ENCODE peak calls at places on chromosome 16, in five cellular contexts. D is heart right ventricle, U is fibroblast of lung, E is NT2/D1, C is aorta. M is an unnamed sample. For H3K4me1 and H3K27me3, the result is how much of the 10 kb centered on the place peaks cover.

GRCh38 chr16:73382921-73383594 is 335.1 kb upstream of the ZFHX3 start:
- DNase-seq in D (no peak), U (no peak), E (no peak), C (no peak), M (no peak)

GRCh38 chr16:72664480-72665408 is 383.2 kb downstream of the ZFHX3 start:
- DNase-seq in D (peak), U (peak), E (peak), C (peak), M (peak)

GRCh38 chr16:4273858-4274291 is 1.1 kb upstream of the TFAP4 start:
- DNase-seq in D (peak), U (peak), E (peak), C (peak), M (no peak)

GRCh38 chr16:66728117-66728787 is 23.2 kb downstream of the DYNC1LI2 start:
- DNase-seq in D (peak), U (peak), E (no peak), C (no peak), M (no peak)

GRCh38 chr16:50208460-50208931 is 55.4 kb downstream of the TENT4B start:
- DNase-seq in D (no peak), U (no peak), E (no peak), C (no peak), M (no peak)

GRCh38 chr16:67268136-67268579 is 11.2 kb upstream of the PLEKHG4 start:
- DNase-seq in D (peak), U (peak), E (no peak), C (peak), M (no peak)

GRCh38 chr16:53784312-53784711 is 80.4 kb downstream of the FTO start:
- DNase-seq in D (no peak), U (no peak), E (no peak), C (no peak), M (no peak)

GRCh38 chr16:89442990-89443726 is 47.2 kb downstream of the ANKRD11 start:
- DNase-seq in D (peak), U (peak), E (no peak), C (peak), M (no peak)

GRCh38 chr16:69367980-69368379 is 16.4 kb upstream of the TMED6 start:
- DNase-seq in D (no peak), U (no peak), E (no peak), C (no peak), M (no peak)

GRCh38 chr16:68206224-68206623 is 29.7 kb downstream of the ESRP2 start:
- DNase-seq in D (no peak), U (no peak), E (no peak), C (no peak), M (no peak)

GRCh38 chr16:86076606-86077005 is 177.6 kb downstream of the IRF8 start:
- DNase-seq in D (no peak), U (no peak), E (no peak), C (no peak), M (no peak)

GRCh38 chr16:86073763-86074493 is 175.0 kb downstream of the IRF8 start:
- DNase-seq in D (no peak), U (no peak), E (no peak), C (no peak), M (no peak)

GRCh38 chr16:86075839-86076440 is 177.0 kb downstream of the IRF8 start:
- DNase-seq in D (no peak), U (no peak), E (no peak), C (no peak), M (no peak)

GRCh38 chr16:86074651-86075487 is 175.9 kb downstream of the IRF8 start:
- DNase-seq in D (no peak), U (peak), E (peak), C (no peak), M (no peak)

DNA sequence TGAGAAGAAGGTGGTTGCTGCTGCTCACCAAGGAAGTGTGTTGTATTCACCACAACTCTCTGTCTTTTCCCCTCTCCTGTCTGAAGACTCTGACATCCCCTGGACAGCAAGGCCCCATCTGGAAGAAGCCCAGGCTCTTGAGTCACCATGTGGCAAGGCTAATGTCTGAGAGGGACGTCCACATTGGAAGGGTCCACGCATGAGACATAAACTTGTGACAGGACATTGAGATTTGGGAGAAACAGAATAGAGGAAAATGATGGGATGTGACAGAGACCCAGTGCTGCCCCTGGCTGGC is 176.5 kb downstream of the IRF8 start:
- DNase-seq in D (no peak), U (no peak), E (no peak), C (no peak), M (no peak)
- H3K4me1 ChIP-seq in D (under half), U (under half), E (under half), C (under half), M (under half)

GRCh38 chr16:51637744-51638100 is 486.7 kb upstream of the SALL1 start:
- DNase-seq in D (no peak), U (no peak), E (no peak), C (no peak), M (no peak)
- H3K27me3 ChIP-seq in D (under half), U (under half), E (under half), C (under half), M (under half)

GRCh38 chr16:29818082-29818481 is 2.1 kb downstream of the PAGR1 start:
- DNase-seq in D (no peak), U (no peak), E (no peak), C (no peak), M (no peak)
- H3K4me1 ChIP-seq in D (under half), U (under half), E (under half), C (under half), M (under half)

GRCh38 chr16:85986931-85987749 is 88.2 kb downstream of the IRF8 start:
- DNase-seq in D (no peak), U (no peak), E (peak), C (no peak), M (peak)
- H3K27me3 ChIP-seq in D (under half), U (under half), E (under half), C (under half), M (under half)

DNA sequence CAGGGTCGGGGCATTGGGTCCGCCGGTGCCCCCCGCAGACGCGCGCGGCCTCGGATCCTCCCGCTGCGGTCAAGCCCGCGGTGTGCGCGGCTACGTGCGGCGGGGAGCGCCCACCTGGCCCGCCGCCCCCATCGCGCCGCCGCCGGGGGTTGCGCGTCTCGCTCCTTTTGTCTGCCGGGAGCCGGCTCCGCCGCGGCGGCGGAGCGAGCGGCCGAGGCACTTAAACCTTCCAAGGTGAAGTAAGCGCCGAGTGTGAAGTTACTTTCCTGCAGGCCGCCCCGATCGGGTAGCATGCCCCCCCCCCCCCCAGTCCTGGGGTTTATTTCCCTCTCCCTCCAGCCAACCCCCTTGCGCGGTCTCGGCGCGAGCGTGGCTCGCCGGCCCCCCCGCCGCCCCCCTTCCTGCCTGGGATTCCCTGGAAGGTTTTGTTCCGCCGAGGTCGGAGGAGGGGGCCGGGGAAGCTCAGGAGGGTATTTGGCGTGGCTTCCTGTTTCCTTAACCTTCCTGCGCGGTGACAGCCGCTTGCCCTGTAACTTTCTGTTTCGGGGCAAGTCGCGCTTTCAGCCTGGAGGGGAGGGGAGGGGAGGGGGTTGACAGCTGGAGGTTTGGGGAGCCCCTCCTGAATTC is 56.6 kb upstream of the GSE1 start:
- DNase-seq in D (peak), U (no peak), E (no peak), C (peak), M (no peak)
- H3K4me1 ChIP-seq in D (under half), U (under half), E (under half), C (under half), M (under half)

GRCh38 chr16:15853021-15853420 is 3.8 kb downstream of the MYH11 start:
- DNase-seq in D (no peak), U (no peak), E (no peak), C (no peak), M (no peak)
- H3K27me3 ChIP-seq in D (under half), U (under half), E (under half), C (under half), M (under half)

GRCh38 chr16:82748026-82748425 is 121.3 kb downstream of the CDH13 start:
- DNase-seq in D (peak), U (peak), E (no peak), C (peak), M (no peak)

GRCh38 chr16:82750078-82750477 is 123.3 kb downstream of the CDH13 start:
- DNase-seq in D (no peak), U (no peak), E (no peak), C (no peak), M (no peak)

GRCh38 chr16:82741073-82741615 is 114.4 kb downstream of the CDH13 start:
- DNase-seq in D (no peak), U (no peak), E (no peak), C (no peak), M (no peak)

DNA sequence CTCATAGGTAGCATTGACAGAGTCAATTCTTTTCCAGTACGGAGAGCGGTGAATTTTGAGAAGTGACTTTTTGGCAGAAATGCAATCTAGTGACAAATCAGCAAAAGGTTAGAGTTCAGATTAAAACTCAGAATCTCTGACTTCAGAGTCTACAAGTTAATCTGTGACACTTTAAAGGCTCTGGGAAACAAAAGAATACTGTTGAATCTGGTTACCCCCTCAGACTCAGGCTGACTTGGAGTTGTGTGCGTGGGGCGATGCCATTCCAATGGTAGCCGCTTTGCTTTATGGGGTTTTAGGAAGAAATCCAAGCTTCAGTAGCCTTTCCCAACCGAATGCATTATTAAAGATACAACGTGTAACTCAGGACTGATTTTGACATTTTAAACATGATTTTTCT is 118.2 kb downstream of the CDH13 start:
- DNase-seq in D (no peak), U (no peak), E (no peak), C (no peak), M (no peak)
- H3K4me1 ChIP-seq in D (under half), U (under half), E (under half), C (under half), M (under half)

GRCh38 chr16:11229906-11230305 is 26.1 kb downstream of the SOCS1 start:
- DNase-seq in D (no peak), U (no peak), E (no peak), C (no peak), M (no peak)
- H3K27me3 ChIP-seq in D (under half), U (under half), E (under half), C (under half), M (under half)

DNA sequence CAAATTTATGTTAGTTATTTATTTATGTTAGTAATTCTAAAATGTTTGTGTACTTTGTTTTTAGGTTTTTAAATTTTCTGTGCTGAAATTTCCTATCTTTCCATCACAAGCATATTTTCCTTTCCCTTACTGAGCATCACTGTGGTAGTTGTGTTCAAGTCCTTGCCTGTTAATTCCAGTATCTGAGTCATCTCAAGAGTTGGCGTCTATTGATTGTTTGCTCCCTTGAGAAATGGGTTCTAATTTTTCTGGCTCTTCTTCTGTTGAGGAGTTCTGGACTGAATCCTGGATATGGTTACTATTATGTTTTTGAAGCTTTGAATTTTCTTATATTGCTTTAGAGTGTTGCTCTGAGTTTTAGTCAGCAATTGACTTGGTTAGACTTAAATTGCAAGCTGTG is 56.3 kb downstream of the GAN start:
- DNase-seq in D (no peak), U (no peak), E (no peak), C (no peak), M (no peak)
- H3K4me1 ChIP-seq in D (under half), U (under half), E (under half), C (under half), M (under half)

GRCh38 chr16:85949787-85950186 is 50.8 kb downstream of the IRF8 start:
- DNase-seq in D (no peak), U (no peak), E (no peak), C (no peak), M (no peak)
- H3K27me3 ChIP-seq in D (under half), U (under half), E (under half), C (under half), M (under half)

M was measured in iPS DF 6.9.